ENCODE peak calls at places on chromosome 5, in four cellular contexts. One of them, this sample, is unnamed.
A peak's percentile ranks its signal among the peaks of the same experiment; 100 is the strongest.

GRCh38 chr5:25862276-25862675 is 1176.1 kb downstream of the CDH9 start:
- DNase-seq in effector memory CD4-positive, alpha-beta T cell: no peak
- DNase-seq in CD8-positive, alpha-beta T cell: no peak
- DNase-seq in CD4-positive, CD25-positive, alpha-beta regulatory T cell: no peak
- DNase-seq in this sample: no peak

GRCh38 chr5:143016777-143017374 is 246.7 kb downstream of the ARHGAP26 start:
- DNase-seq in effector memory CD4-positive, alpha-beta T cell: peak; percentile 22
- DNase-seq in CD8-positive, alpha-beta T cell: no peak
- DNase-seq in CD4-positive, CD25-positive, alpha-beta regulatory T cell: peak; percentile 65
- DNase-seq in this sample: no peak

GRCh38 chr5:43007911-43008368 is 32.2 kb downstream of the ANXA2R start:
- DNase-seq in effector memory CD4-positive, alpha-beta T cell: peak; percentile 77
- DNase-seq in CD8-positive, alpha-beta T cell: peak; percentile 74
- DNase-seq in CD4-positive, CD25-positive, alpha-beta regulatory T cell: peak; percentile 93
- DNase-seq in this sample: no peak

GRCh38 chr5:94793113-94793815 is 174.8 kb downstream of the SLF1 start:
- DNase-seq in effector memory CD4-positive, alpha-beta T cell: no peak
- DNase-seq in CD8-positive, alpha-beta T cell: peak; percentile 4
- DNase-seq in CD4-positive, CD25-positive, alpha-beta regulatory T cell: peak; percentile 90
- DNase-seq in this sample: no peak

GRCh38 chr5:24788829-24789509 is 144.2 kb upstream of the CDH10 start:
- DNase-seq in effector memory CD4-positive, alpha-beta T cell: no peak
- DNase-seq in CD8-positive, alpha-beta T cell: no peak
- DNase-seq in CD4-positive, CD25-positive, alpha-beta regulatory T cell: no peak
- DNase-seq in this sample: no peak

GRCh38 chr5:87872986-87873385 is 395.7 kb downstream of the TMEM161B start:
- DNase-seq in effector memory CD4-positive, alpha-beta T cell: no peak
- DNase-seq in CD8-positive, alpha-beta T cell: no peak
- DNase-seq in CD4-positive, CD25-positive, alpha-beta regulatory T cell: no peak
- DNase-seq in this sample: no peak

GRCh38 chr5:91468643-91469422 is 85.7 kb upstream of the ARRDC3 start:
- DNase-seq in effector memory CD4-positive, alpha-beta T cell: no peak
- DNase-seq in CD8-positive, alpha-beta T cell: no peak
- DNase-seq in CD4-positive, CD25-positive, alpha-beta regulatory T cell: peak; percentile 19
- DNase-seq in this sample: no peak

GRCh38 chr5:156534086-156534485 is 207.1 kb downstream of the SGCD start:
- DNase-seq in effector memory CD4-positive, alpha-beta T cell: no peak
- DNase-seq in CD8-positive, alpha-beta T cell: no peak
- DNase-seq in CD4-positive, CD25-positive, alpha-beta regulatory T cell: no peak
- DNase-seq in this sample: no peak

GRCh38 chr5:78908173-78908901 is 76.8 kb downstream of the ARSB start:
- DNase-seq in effector memory CD4-positive, alpha-beta T cell: no peak
- DNase-seq in CD8-positive, alpha-beta T cell: no peak
- DNase-seq in CD4-positive, CD25-positive, alpha-beta regulatory T cell: no peak
- DNase-seq in this sample: peak; percentile 41

GRCh38 chr5:159257629-159258283 is 5.3 kb upstream of the UBLCP1 start:
- DNase-seq in effector memory CD4-positive, alpha-beta T cell: no peak
- DNase-seq in CD8-positive, alpha-beta T cell: no peak
- DNase-seq in CD4-positive, CD25-positive, alpha-beta regulatory T cell: no peak
- DNase-seq in this sample: no peak

GRCh38 chr5:67050125-67050524 is 146.5 kb downstream of the CD180 start:
- DNase-seq in effector memory CD4-positive, alpha-beta T cell: no peak
- DNase-seq in CD8-positive, alpha-beta T cell: no peak
- DNase-seq in CD4-positive, CD25-positive, alpha-beta regulatory T cell: no peak
- DNase-seq in this sample: no peak

GRCh38 chr5:8993031-8993430 is 552.8 kb downstream of the SEMA5A start:
- DNase-seq in effector memory CD4-positive, alpha-beta T cell: no peak
- DNase-seq in CD8-positive, alpha-beta T cell: no peak
- DNase-seq in CD4-positive, CD25-positive, alpha-beta regulatory T cell: no peak
- DNase-seq in this sample: no peak

GRCh38 chr5:150295741-150296486 is 6.3 kb upstream of the CAMK2A start:
- DNase-seq in effector memory CD4-positive, alpha-beta T cell: no peak
- DNase-seq in CD8-positive, alpha-beta T cell: no peak
- DNase-seq in CD4-positive, CD25-positive, alpha-beta regulatory T cell: no peak
- DNase-seq in this sample: no peak
- H3K27ac ChIP-seq in effector memory CD4-positive, alpha-beta T cell: no peak overlapping the region
- H3K27ac ChIP-seq in CD8-positive, alpha-beta T cell: no peak overlapping the region
- H3K27ac ChIP-seq in CD4-positive, CD25-positive, alpha-beta regulatory T cell: no peak overlapping the region
- H3K27ac ChIP-seq in this sample: no peak overlapping the region

GRCh38 chr5:65127181-65127901 is 354.4 kb downstream of the ADAMTS6 start:
- DNase-seq in effector memory CD4-positive, alpha-beta T cell: no peak
- DNase-seq in CD8-positive, alpha-beta T cell: no peak
- DNase-seq in CD4-positive, CD25-positive, alpha-beta regulatory T cell: no peak
- DNase-seq in this sample: no peak
- H3K27ac ChIP-seq in effector memory CD4-positive, alpha-beta T cell: no peak overlapping the region
- H3K27ac ChIP-seq in CD8-positive, alpha-beta T cell: no peak overlapping the region
- H3K27ac ChIP-seq in CD4-positive, CD25-positive, alpha-beta regulatory T cell: no peak overlapping the region
- H3K27ac ChIP-seq in this sample: no peak overlapping the region

GRCh38 chr5:154393850-154394249 is 51.9 kb upstream of the SAP30L start:
- DNase-seq in effector memory CD4-positive, alpha-beta T cell: no peak
- DNase-seq in CD8-positive, alpha-beta T cell: no peak
- DNase-seq in CD4-positive, CD25-positive, alpha-beta regulatory T cell: no peak
- DNase-seq in this sample: no peak
- H3K27ac ChIP-seq in effector memory CD4-positive, alpha-beta T cell: no peak overlapping the region
- H3K27ac ChIP-seq in CD8-positive, alpha-beta T cell: no peak overlapping the region
- H3K27ac ChIP-seq in CD4-positive, CD25-positive, alpha-beta regulatory T cell: no peak overlapping the region
- H3K27ac ChIP-seq in this sample: no peak overlapping the region

GRCh38 chr5:180495991-180496741 is 2.0 kb downstream of the CNOT6 start:
- DNase-seq in effector memory CD4-positive, alpha-beta T cell: no peak
- DNase-seq in CD8-positive, alpha-beta T cell: no peak
- DNase-seq in CD4-positive, CD25-positive, alpha-beta regulatory T cell: no peak
- DNase-seq in this sample: no peak
- H3K27ac ChIP-seq in effector memory CD4-positive, alpha-beta T cell: no peak overlapping the region
- H3K27ac ChIP-seq in CD8-positive, alpha-beta T cell: no peak overlapping the region
- H3K27ac ChIP-seq in CD4-positive, CD25-positive, alpha-beta regulatory T cell: no peak overlapping the region
- H3K27ac ChIP-seq in this sample: no peak overlapping the region

DNA sequence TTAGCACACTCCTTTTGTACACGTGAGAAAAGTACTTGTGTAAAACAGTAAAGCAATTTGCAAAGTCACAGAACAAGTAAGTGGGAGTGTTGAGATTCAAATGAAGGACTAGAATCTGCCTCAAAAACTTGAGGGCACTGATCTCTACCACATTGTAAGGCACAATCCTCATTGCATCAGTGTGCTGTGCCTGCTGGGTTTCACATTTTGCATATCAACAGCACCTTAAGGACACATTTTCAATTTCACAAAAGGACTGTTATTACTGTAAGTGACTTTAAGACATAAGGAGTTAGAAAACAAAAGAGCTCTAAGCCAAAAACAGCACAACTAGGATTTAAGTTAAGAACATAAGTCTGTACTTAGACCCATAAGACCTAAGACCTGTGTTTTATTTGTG is 44.7 kb upstream of the HK3 start:
- DNase-seq in effector memory CD4-positive, alpha-beta T cell: no peak
- DNase-seq in CD8-positive, alpha-beta T cell: no peak
- DNase-seq in CD4-positive, CD25-positive, alpha-beta regulatory T cell: no peak
- DNase-seq in this sample: no peak
- H3K27ac ChIP-seq in effector memory CD4-positive, alpha-beta T cell: no peak overlapping the region
- H3K27ac ChIP-seq in CD8-positive, alpha-beta T cell: no peak overlapping the region
- H3K27ac ChIP-seq in CD4-positive, CD25-positive, alpha-beta regulatory T cell: no peak overlapping the region
- H3K27ac ChIP-seq in this sample: no peak overlapping the region

DNA sequence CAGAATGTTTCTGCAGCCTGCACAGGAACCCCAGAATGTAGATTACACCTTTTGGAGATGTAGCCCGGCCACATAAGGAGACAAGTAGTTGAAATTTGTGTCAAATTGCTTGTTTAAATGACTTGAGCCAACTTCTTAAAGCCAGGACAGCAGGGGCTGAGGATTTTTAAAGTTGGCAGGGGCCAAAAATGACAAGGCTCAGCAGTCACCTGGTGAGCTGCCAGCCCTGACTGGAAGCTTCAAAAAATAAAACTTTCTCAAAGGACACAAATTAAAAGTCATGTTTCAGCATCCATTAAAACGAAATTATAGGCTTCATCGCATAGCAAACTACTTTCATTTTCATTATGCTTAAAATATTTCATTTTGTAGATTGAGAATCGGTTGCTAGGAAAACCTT is 340.3 kb upstream of the WWC1 start:
- DNase-seq in effector memory CD4-positive, alpha-beta T cell: no peak
- DNase-seq in CD8-positive, alpha-beta T cell: no peak
- DNase-seq in CD4-positive, CD25-positive, alpha-beta regulatory T cell: no peak
- DNase-seq in this sample: no peak
- H3K27ac ChIP-seq in effector memory CD4-positive, alpha-beta T cell: no peak overlapping the region
- H3K27ac ChIP-seq in CD8-positive, alpha-beta T cell: no peak overlapping the region
- H3K27ac ChIP-seq in CD4-positive, CD25-positive, alpha-beta regulatory T cell: no peak overlapping the region
- H3K27ac ChIP-seq in this sample: no peak overlapping the region

GRCh38 chr5:151684690-151685361 is 1.9 kb downstream of the SPARC start:
- DNase-seq in effector memory CD4-positive, alpha-beta T cell: no peak
- DNase-seq in CD8-positive, alpha-beta T cell: no peak
- DNase-seq in CD4-positive, CD25-positive, alpha-beta regulatory T cell: no peak
- DNase-seq in this sample: no peak
- H3K27ac ChIP-seq in effector memory CD4-positive, alpha-beta T cell: no peak overlapping the region
- H3K27ac ChIP-seq in CD8-positive, alpha-beta T cell: no peak overlapping the region
- H3K27ac ChIP-seq in CD4-positive, CD25-positive, alpha-beta regulatory T cell: no peak overlapping the region
- H3K27ac ChIP-seq in this sample: peak overlapping the region; percentile 88

GRCh38 chr5:75325242-75325641 is 11.8 kb upstream of the HMGCR start:
- DNase-seq in effector memory CD4-positive, alpha-beta T cell: no peak
- DNase-seq in CD8-positive, alpha-beta T cell: no peak
- DNase-seq in CD4-positive, CD25-positive, alpha-beta regulatory T cell: no peak
- DNase-seq in this sample: no peak

GRCh38 chr5:75324791-75325190 is 12.2 kb upstream of the HMGCR start:
- DNase-seq in effector memory CD4-positive, alpha-beta T cell: no peak
- DNase-seq in CD8-positive, alpha-beta T cell: no peak
- DNase-seq in CD4-positive, CD25-positive, alpha-beta regulatory T cell: no peak
- DNase-seq in this sample: no peak

GRCh38 chr5:75319636-75320035 is 17.4 kb upstream of the HMGCR start:
- DNase-seq in effector memory CD4-positive, alpha-beta T cell: no peak
- DNase-seq in CD8-positive, alpha-beta T cell: no peak
- DNase-seq in CD4-positive, CD25-positive, alpha-beta regulatory T cell: no peak
- DNase-seq in this sample: no peak

GRCh38 chr5:75320341-75320740 is 16.7 kb upstream of the HMGCR start:
- DNase-seq in effector memory CD4-positive, alpha-beta T cell: no peak
- DNase-seq in CD8-positive, alpha-beta T cell: no peak
- DNase-seq in CD4-positive, CD25-positive, alpha-beta regulatory T cell: no peak
- DNase-seq in this sample: no peak

GRCh38 chr5:75322066-75322465 is 15.0 kb upstream of the HMGCR start:
- DNase-seq in effector memory CD4-positive, alpha-beta T cell: no peak
- DNase-seq in CD8-positive, alpha-beta T cell: no peak
- DNase-seq in CD4-positive, CD25-positive, alpha-beta regulatory T cell: no peak
- DNase-seq in this sample: no peak
- H3K27ac ChIP-seq in effector memory CD4-positive, alpha-beta T cell: no peak overlapping the region
- H3K27ac ChIP-seq in CD8-positive, alpha-beta T cell: no peak overlapping the region
- H3K27ac ChIP-seq in CD4-positive, CD25-positive, alpha-beta regulatory T cell: no peak overlapping the region
- H3K27ac ChIP-seq in this sample: no peak overlapping the region